ENCODE peak calls at places on chromosomes 6 and 20, in ten cellular contexts. G is NCI-H1092 treated with DMSO at 0.1 percent for 48 hours; N is NCI-H510A treated with DMSO at 0.1 percent for 48 hours; V is nephron progenitor cell; S is ELR; Q is BJ; R is stimulated activated CD8-positive, alpha-beta memory T cell treated with anti-CD3 and anti-CD28 coated beads, Interleukin-15, amount 100 ng/mL, for 1 hour; P is choroid plexus epithelial cell; E is T-cell; M is KBM-7. Y is an unnamed sample.

GRCh38 chr6:100664274-100665040 is 199.7 kb upstream of the SIM1 start:
- DNase-seq in G (peak; percentile 24), N (peak; percentile 3), V (no peak), S (peak; percentile 66), Q (no peak), R (no peak), P (peak; percentile 69), E (no peak), M (peak; percentile 15), Y (peak; percentile 21)

GRCh38 chr6:143973097-143973979 is 34.7 kb downstream of the PLAGL1 start:
- DNase-seq in G (no peak), N (no peak), V (peak; percentile 39), S (no peak), Q (no peak), R (no peak), P (no peak), E (no peak), M (no peak), Y (no peak)

GRCh38 chr20:47885909-47886453 is 100.7 kb upstream of the SULF2 start:
- DNase-seq in G (no peak), N (no peak), V (no peak), S (no peak), Q (no peak), R (no peak), P (no peak), E (no peak), M (no peak), Y (no peak)

GRCh38 chr20:35252037-35252461 is 25.6 kb downstream of the MMP24 start:
- DNase-seq in G (no peak), N (no peak), V (no peak), S (no peak), Q (no peak), R (no peak), P (no peak), E (peak; percentile 41), M (no peak), Y (no peak)

GRCh38 chr6:13249817-13250216 is 78.5 kb downstream of the TBC1D7 start:
- DNase-seq in G (no peak), N (no peak), V (no peak), S (no peak), Q (no peak), R (no peak), P (no peak), E (no peak), M (no peak), Y (no peak)

GRCh38 chr20:2455771-2456497 is 14.7 kb downstream of the SNRPB start:
- DNase-seq in G (no peak), N (no peak), V (no peak), S (no peak), Q (no peak), R (no peak), P (no peak), E (no peak), M (no peak), Y (no peak)

GRCh38 chr6:125363010-125363359 is 61.2 kb upstream of the HDDC2 start:
- DNase-seq in G (no peak), N (peak; percentile 60), V (no peak), S (peak; percentile 46), Q (no peak), R (no peak), P (no peak), E (no peak), M (no peak), Y (peak; percentile 58)

GRCh38 chr20:50930139-50931047 is 844 bp downstream of the ADNP start:
- DNase-seq in G (peak; percentile 45), N (peak; percentile 53), V (peak; percentile 53), S (peak; percentile 43), Q (no peak), R (no peak), P (no peak), E (no peak), M (no peak), Y (no peak)